ENCODE peak calls at places on chromosome 16, in eight cellular contexts. T, B, E, W, J, I, K and O are unnamed samples.

GRCh38 chr16:66266436-66267286 is 99.8 kb upstream of the CDH5 start:
- DNase-seq in W (no peak), J (no peak), E (peak; percentile 76), T (peak; percentile 39), B (peak; percentile 83), I (no peak), K (peak; percentile 90), O (peak; percentile 88)

GRCh38 chr16:85103096-85104079 is 8.9 kb downstream of the CIBAR2 start:
- DNase-seq in K (no peak), T (no peak), B (no peak), W (no peak), E (no peak), I (peak; percentile 18), J (no peak), O (no peak)

GRCh38 chr16:59148312-59148711 is 414.2 kb upstream of the GOT2 start:
- DNase-seq in J (no peak), I (no peak), T (no peak), K (no peak), B (no peak), E (no peak), W (no peak), O (no peak)

GRCh38 chr16:30896203-30896889 is at the start of gene CTF1:
- DNase-seq in B (peak; percentile 91), E (peak; percentile 83), W (peak; percentile 38), I (no peak), T (peak; percentile 69), K (peak; percentile 89), J (peak; percentile 83), O (peak; percentile 80)

GRCh38 chr16:53773150-53773846 is 69.3 kb downstream of the FTO start:
- DNase-seq in B (peak; percentile 24), T (peak; percentile 41), W (no peak), E (no peak), I (no peak), K (peak; percentile 79), J (peak; percentile 55), O (no peak)

GRCh38 chr16:20611350-20611902 is 35.3 kb upstream of the ACSM2B start:
- DNase-seq in K (no peak), E (peak; percentile 58), J (no peak), I (no peak), W (peak; percentile 64), B (no peak), T (peak; percentile 88), O (peak; percentile 77)

GRCh38 chr16:60166-60565 is 6.5 kb downstream of the SNRNP25 start:
- DNase-seq in I (peak; percentile 9), B (peak; percentile 28), J (no peak), E (no peak), T (peak; percentile 15), W (no peak), K (no peak), O (peak; percentile 12)

GRCh38 chr16:24013733-24014645 is 178.2 kb downstream of the PRKCB start:
- DNase-seq in J (no peak), B (no peak), E (no peak), I (peak; percentile 82), T (no peak), W (no peak), K (no peak), O (no peak)

GRCh38 chr16:47258874-47259461 is 115.2 kb upstream of the NETO2 start:
- DNase-seq in J (no peak), K (peak; percentile 14), B (no peak), E (no peak), I (no peak), W (no peak), T (no peak), O (no peak)

GRCh38 chr16:46947900-46948547 is 25.4 kb downstream of the DNAJA2 start:
- DNase-seq in J (peak; percentile 35), T (no peak), K (peak; percentile 49), W (no peak), I (no peak), B (no peak), E (no peak), O (no peak)

DNA sequence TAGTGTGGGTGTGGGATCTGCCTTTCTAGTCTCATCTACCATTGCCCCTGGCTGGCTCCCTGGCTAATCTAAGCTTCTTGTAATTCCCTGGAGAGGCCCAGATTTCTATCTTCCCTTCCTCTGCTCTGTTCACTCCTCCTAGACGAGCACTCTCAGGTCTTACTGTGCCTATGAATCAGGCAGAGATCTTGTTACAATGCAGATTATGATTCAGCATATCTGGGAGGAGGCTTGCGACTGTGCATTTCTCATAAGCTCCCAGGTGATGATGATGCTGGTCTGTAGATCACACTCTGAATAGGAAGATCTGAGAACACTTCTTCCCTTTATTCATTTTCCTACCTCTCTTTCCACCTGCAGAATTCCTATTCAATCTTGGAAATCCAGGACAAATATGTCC is 200.1 kb downstream of the CBLN1 start:
- DNase-seq in T (no peak), W (no peak), K (no peak), J (no peak), E (no peak), I (no peak), B (no peak), O (no peak)
- H3K9me3 ChIP-seq in T (no peaks in the 10 kb centered on the region), W (peaks cover 5% of the 10 kb centered on the region), K (peaks cover 3% of the 10 kb centered on the region), J (no peaks in the 10 kb centered on the region), E (peaks cover 27% of the 10 kb centered on the region), I (no peaks in the 10 kb centered on the region), B (no peaks in the 10 kb centered on the region), O (peaks cover 10% of the 10 kb centered on the region)

DNA sequence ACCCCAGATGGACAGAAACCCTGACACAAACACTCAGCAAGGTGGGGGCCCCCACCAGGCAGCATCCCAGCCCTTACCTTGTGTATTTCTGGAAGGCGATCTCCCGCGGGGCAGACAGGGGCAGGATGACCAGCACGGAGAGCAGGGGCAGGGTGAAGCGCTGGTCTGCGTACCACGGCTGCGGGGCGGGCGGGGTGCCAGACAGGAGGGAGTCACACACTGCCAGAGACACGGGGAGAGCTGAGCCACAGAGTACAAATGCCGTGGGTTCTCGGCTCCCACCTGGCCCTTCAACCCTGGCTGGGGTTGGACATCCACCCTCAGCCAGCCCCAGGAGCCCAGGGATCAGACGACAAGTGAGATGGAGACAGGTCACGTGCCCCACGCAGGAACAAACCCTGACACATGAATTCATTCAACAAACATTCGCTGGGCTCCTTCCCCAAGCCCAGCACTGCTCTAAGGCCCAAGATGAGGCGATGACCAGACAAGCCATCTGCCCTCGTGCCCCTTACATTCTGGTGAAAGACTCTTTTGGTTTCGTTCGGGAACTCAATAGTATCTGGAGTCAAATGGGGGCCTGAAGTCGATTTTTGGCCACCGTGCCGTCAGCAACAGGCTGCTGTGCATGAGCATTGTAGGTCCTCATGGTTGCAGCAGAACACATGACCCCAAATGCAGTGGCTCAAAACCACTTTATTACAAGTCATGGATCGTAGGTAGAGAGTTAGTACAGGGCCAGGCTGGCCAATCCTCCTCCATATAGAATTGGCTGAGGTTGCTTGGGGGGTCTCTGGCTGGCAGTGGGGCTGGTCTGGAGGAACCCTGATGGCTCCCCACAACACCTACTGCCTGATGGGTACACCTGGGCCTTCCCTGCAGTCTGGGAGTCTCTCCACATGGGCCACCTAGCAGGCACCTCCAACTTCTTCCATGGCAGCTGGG is 9.1 kb downstream of the SLC38A8 start:
- DNase-seq in B (no peak), I (no peak), W (no peak), J (no peak), K (no peak), E (no peak), T (no peak), O (no peak)
- H3K9me3 ChIP-seq in B (no peaks in the 10 kb centered on the region), I (no peaks in the 10 kb centered on the region), W (peaks cover 15% of the 10 kb centered on the region), J (no peaks in the 10 kb centered on the region), K (peaks cover 13% of the 10 kb centered on the region), E (peaks cover 18% of the 10 kb centered on the region), T (no peaks in the 10 kb centered on the region), O (no peaks in the 10 kb centered on the region)

DNA sequence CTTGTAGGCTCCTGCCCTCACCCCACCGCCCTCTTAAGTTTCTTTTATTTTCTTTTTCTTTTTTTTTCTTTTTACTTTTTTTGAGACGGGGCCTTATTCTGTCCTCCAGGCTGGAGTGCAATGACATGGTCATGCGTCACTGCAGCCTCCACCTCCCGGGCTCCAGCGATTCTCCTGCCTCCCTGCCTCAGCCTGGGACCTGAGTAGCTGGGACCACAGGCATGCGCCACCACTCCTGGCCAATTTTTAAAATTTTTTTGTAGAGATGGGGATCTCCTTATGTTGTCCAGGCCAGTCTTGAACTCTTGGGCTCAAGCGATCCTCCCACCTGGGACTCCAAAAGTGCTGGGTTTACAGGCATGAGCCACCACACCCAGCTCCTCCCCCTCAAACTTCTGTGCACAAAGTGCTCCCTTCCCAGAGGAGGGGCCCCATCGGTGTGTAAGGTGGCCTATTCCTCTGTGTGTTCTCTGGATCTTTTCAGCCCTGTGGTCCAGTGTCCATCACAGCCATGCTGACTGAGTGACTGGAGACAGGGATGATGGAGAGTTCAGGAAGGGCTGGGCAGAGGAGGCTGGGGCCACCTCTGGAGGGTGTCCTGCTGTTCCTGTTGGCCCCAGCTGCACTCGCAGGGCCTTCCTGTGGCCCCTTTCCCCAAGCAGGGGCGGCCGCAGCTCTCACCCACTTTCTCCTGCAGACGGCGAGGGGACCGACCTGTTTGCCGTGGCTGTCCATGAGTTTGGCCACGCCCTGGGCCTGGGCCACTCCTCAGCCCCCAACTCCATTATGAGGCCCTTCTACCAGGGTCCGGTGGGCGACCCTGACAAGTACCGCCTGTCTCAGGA is 8.9 kb upstream of the IL32 start:
- DNase-seq in J (no peak), I (peak; percentile 15), E (no peak), B (no peak), T (no peak), W (no peak), K (no peak), O (no peak)
- H3K9me3 ChIP-seq in J (no peaks in the 10 kb centered on the region), I (no peaks in the 10 kb centered on the region), E (no peaks in the 10 kb centered on the region), B (no peaks in the 10 kb centered on the region), T (no peaks in the 10 kb centered on the region), W (no peaks in the 10 kb centered on the region), K (no peaks in the 10 kb centered on the region), O (no peaks in the 10 kb centered on the region)

DNA sequence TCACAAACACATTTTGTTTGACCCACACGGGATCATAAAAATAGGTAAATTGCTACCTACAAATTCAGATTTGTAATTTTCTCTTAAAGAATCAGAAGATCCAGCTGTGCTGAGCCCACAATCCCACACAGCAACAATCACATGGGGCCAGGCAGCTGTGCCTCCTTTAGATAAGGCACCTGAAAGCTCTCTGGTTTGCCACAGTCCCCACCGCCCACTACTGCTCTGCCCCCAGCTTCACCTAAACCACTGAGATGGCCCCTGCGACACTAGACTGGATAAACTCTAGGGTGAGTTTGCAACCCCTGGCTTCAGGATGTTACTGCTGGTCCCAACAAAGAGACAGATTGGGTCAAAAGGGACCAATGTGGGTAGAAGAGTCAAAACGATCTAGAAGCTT is 96.8 kb downstream of the GSG1L start:
- DNase-seq in T (no peak), W (no peak), J (no peak), E (no peak), I (no peak), B (no peak), K (no peak), O (no peak)
- H3K9me3 ChIP-seq in T (no peaks in the 10 kb centered on the region), W (no peaks in the 10 kb centered on the region), J (no peaks in the 10 kb centered on the region), E (peaks cover 22% of the 10 kb centered on the region), I (no peaks in the 10 kb centered on the region), B (no peaks in the 10 kb centered on the region), K (no peaks in the 10 kb centered on the region), O (peaks cover 3% of the 10 kb centered on the region)

DNA sequence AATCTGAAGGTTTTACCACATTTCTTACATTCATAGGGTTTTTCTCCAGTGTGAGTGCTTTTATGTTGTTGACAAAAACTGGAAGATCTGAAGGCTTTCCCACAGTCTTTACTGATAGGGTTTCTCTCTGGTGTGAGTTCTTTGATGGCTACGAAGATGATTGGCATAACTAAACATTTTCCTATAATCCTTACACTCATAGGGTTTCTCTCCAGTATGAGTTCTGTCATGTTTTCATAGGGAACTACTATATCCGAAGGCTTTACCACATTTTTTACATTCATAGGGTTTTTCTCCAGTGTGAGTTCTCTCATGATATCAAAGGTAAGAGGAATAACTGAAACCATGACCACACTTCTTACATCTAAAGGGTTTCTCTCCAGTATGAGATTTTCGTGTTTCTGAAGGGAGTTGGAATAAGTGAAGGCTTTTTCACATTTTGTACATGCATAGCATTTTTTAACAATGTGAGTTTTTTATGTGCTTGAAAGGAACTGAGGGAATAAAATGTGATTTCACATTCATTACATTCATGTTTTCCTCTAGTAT is 1987.7 kb downstream of the TP53TG3F start:
- DNase-seq in E (no peak), T (no peak), B (no peak), J (no peak), K (no peak), W (no peak), I (no peak), O (no peak)
- H3K9me3 ChIP-seq in E (peaks cover 90% of the 10 kb centered on the region), T (no peaks in the 10 kb centered on the region), B (no peaks in the 10 kb centered on the region), J (peaks cover 3% of the 10 kb centered on the region), K (peaks cover 22% of the 10 kb centered on the region), W (no peaks in the 10 kb centered on the region), I (no peaks in the 10 kb centered on the region), O (peaks cover 23% of the 10 kb centered on the region)